ENCODE peak calls at places on chromosomes 12 and 14, in six cellular contexts. R, O, I, F, V and T are unnamed samples.

GRCh38 chr14:53953828-53954550 is 2.6 kb downstream of the BMP4 start:
- DNase-seq in F (no peak), O (no peak), V (no peak), R (peak), I (peak), T (peak)

GRCh38 chr12:67147447-67147846 is 121.7 kb upstream of the CAND1 start:
- DNase-seq in I (no peak), F (no peak), R (no peak), O (no peak), V (no peak), T (no peak)

GRCh38 chr14:99382781-99383456 is 97.7 kb downstream of the SETD3 start:
- DNase-seq in R (no peak), V (no peak), I (peak), F (no peak), O (no peak), T (peak)

GRCh38 chr14:51357250-51357649 is 117.2 kb downstream of the TMX1 start:
- DNase-seq in O (no peak), V (no peak), F (no peak), I (peak), R (no peak), T (no peak)

GRCh38 chr12:106645074-106645421 is 62.2 kb downstream of the RFX4 start:
- DNase-seq in I (peak), O (no peak), F (peak), R (no peak), V (peak), T (no peak)

GRCh38 chr12:3655331-3655900 is 97.5 kb downstream of the CRACR2A start:
- DNase-seq in I (no peak), V (no peak), O (peak), R (no peak), F (no peak), T (peak)

GRCh38 chr14:29442720-29443119 is 484.9 kb downstream of the PRKD1 start:
- DNase-seq in F (no peak), O (no peak), I (peak), R (no peak), V (no peak), T (peak)

GRCh38 chr12:14601692-14602091 is 34.0 kb upstream of the PLBD1 start:
- DNase-seq in V (no peak), R (no peak), O (no peak), I (no peak), F (no peak), T (no peak)

GRCh38 chr12:94561943-94562411 is 88.4 kb downstream of the TMCC3 start:
- DNase-seq in O (no peak), F (peak), V (peak), I (peak), R (no peak), T (no peak)

GRCh38 chr14:31300883-31301282 is 93.3 kb upstream of the HECTD1 start:
- DNase-seq in V (no peak), F (no peak), O (no peak), R (no peak), I (no peak), T (no peak)

GRCh38 chr12:3600039-3600720 is 109.2 kb downstream of the PRMT8 start:
- DNase-seq in F (no peak), I (no peak), V (no peak), O (no peak), R (no peak), T (no peak)

GRCh38 chr14:25132734-25133422 is 82.9 kb upstream of the STXBP6 start:
- DNase-seq in V (peak), R (peak), F (peak), O (peak), I (peak), T (peak)

GRCh38 chr12:81863406-81863805 is 104.3 kb upstream of the PPFIA2 start:
- DNase-seq in R (no peak), I (peak), O (no peak), V (no peak), F (no peak), T (no peak)

GRCh38 chr14:68548194-68549056 is 244.4 kb downstream of the ZFP36L1 start:
- DNase-seq in V (peak), R (no peak), I (peak), O (peak), F (peak), T (peak)

GRCh38 chr14:24159777-24160498 is 1.1 kb upstream of the IRF9 start:
- DNase-seq in O (no peak), F (no peak), R (no peak), I (no peak), V (no peak), T (no peak)

GRCh38 chr14:35331605-35332516 is 39.7 kb downstream of the PSMA6 start:
- DNase-seq in V (no peak), F (no peak), O (no peak), R (peak), I (peak), T (no peak)

GRCh38 chr12:54364413-54364812 is at the start of gene GPR84:
- DNase-seq in I (no peak), R (no peak), V (peak), F (no peak), O (no peak), T (no peak)

GRCh38 chr12:100591979-100592378 is 18.5 kb downstream of the GAS2L3 start:
- DNase-seq in F (no peak), I (no peak), O (no peak), V (no peak), R (no peak), T (no peak)

GRCh38 chr12:14769837-14770494 is 33.3 kb downstream of the WBP11 start:
- DNase-seq in F (peak), V (peak), I (peak), O (peak), R (peak), T (no peak)

GRCh38 chr12:49962861-49963765 is 1.4 kb downstream of the AQP5 start:
- DNase-seq in F (no peak), V (no peak), I (no peak), R (no peak), O (no peak), T (peak)

GRCh38 chr12:98592825-98593322 is 612 bp upstream of the SLC25A3 start:
- DNase-seq in F (no peak), V (no peak), R (no peak), I (no peak), O (peak), T (no peak)

GRCh38 chr12:80690513-80690912 is 16.9 kb upstream of the MYF6 start:
- DNase-seq in O (no peak), R (no peak), I (no peak), F (no peak), V (no peak), T (no peak)

GRCh38 chr12:63875703-63876102 is 31.2 kb downstream of the SRGAP1 start:
- DNase-seq in V (no peak), R (no peak), I (no peak), O (no peak), F (no peak), T (no peak)

GRCh38 chr12:52308807-52309425 is 12.3 kb downstream of the KRT83 start:
- DNase-seq in I (no peak), F (no peak), O (no peak), R (no peak), V (no peak), T (no peak)

GRCh38 chr14:23145794-23146422 is 26.9 kb upstream of the CEBPE start:
- DNase-seq in O (no peak), F (peak), V (no peak), R (no peak), I (no peak), T (no peak)